ENCODE peak calls at places on chromosomes 12 and 14, in six cellular contexts. Y, I, N, V, C and Z are unnamed samples.

GRCh38 chr14:59688224-59689170 is 111.9 kb upstream of the CCDC175 start:
- DNase-seq in Y (peak), I (no peak), N (peak), V (peak), C (peak), Z (peak)

GRCh38 chr12:85310456-85311076 is 30.5 kb downstream of the ALX1 start:
- DNase-seq in Y (peak), I (no peak), N (peak), V (peak), C (no peak), Z (no peak)

GRCh38 chr12:113208041-113208934 is 13.0 kb upstream of the TPCN1 start:
- DNase-seq in Y (peak), I (no peak), N (peak), V (no peak), C (no peak), Z (no peak)

GRCh38 chr12:52264435-52264825 is 10.0 kb upstream of the KRT86 start:
- DNase-seq in Y (no peak), I (no peak), N (no peak), V (no peak), C (no peak), Z (no peak)

GRCh38 chr14:53947452-53948180 is 9.0 kb downstream of the BMP4 start:
- DNase-seq in Y (no peak), I (no peak), N (peak), V (no peak), C (no peak), Z (no peak)

GRCh38 chr12:112350593-112351592 is 31.3 kb downstream of the HECTD4 start:
- DNase-seq in Y (peak), I (no peak), N (no peak), V (no peak), C (no peak), Z (no peak)

GRCh38 chr14:54356172-54356571 is 40.6 kb upstream of the CDKN3 start:
- DNase-seq in Y (no peak), I (no peak), N (peak), V (peak), C (no peak), Z (no peak)

GRCh38 chr14:54848910-54849309 is 53.7 kb downstream of the GCH1 start:
- DNase-seq in Y (no peak), I (no peak), N (no peak), V (no peak), C (peak), Z (no peak)

GRCh38 chr14:51786227-51786626 is 74.2 kb upstream of the GNG2 start:
- DNase-seq in Y (no peak), I (no peak), N (no peak), V (no peak), C (no peak), Z (no peak)

GRCh38 chr14:74834682-74835392 is 41.1 kb downstream of the PROX2 start:
- DNase-seq in Y (no peak), I (no peak), N (peak), V (no peak), C (no peak), Z (no peak)

GRCh38 chr14:34833545-34834523 is 41.3 kb downstream of the BAZ1A start:
- DNase-seq in Y (no peak), I (no peak), N (no peak), V (no peak), C (no peak), Z (no peak)

GRCh38 chr12:102954143-102954542 is 3.3 kb upstream of the ASCL1 start:
- DNase-seq in Y (no peak), I (no peak), N (no peak), V (no peak), C (no peak), Z (no peak)

GRCh38 chr12:102950950-102951490 is 6.5 kb upstream of the ASCL1 start:
- DNase-seq in Y (no peak), I (no peak), N (no peak), V (no peak), C (peak), Z (no peak)

GRCh38 chr12:102953221-102953620 is 4.3 kb upstream of the ASCL1 start:
- DNase-seq in Y (no peak), I (no peak), N (no peak), V (no peak), C (no peak), Z (no peak)

GRCh38 chr12:102948941-102949352 is 8.5 kb upstream of the ASCL1 start:
- DNase-seq in Y (peak), I (no peak), N (peak), V (peak), C (peak), Z (peak)

GRCh38 chr12:102950107-102950949 is 7.1 kb upstream of the ASCL1 start:
- DNase-seq in Y (no peak), I (no peak), N (no peak), V (no peak), C (peak), Z (peak)
- TF ChIP-seq CTCF in Y (no peak), I (no peak), N (no peak), V (no peak), C (peak), Z (peak)

GRCh38 chr12:44526655-44527199 is 349.4 kb downstream of the NELL2 start:
- DNase-seq in Y (no peak), I (no peak), N (no peak), V (no peak), C (no peak), Z (no peak)
- TF ChIP-seq CTCF in Y (no peak), I (no peak), N (no peak), V (peak), C (peak), Z (peak)

DNA sequence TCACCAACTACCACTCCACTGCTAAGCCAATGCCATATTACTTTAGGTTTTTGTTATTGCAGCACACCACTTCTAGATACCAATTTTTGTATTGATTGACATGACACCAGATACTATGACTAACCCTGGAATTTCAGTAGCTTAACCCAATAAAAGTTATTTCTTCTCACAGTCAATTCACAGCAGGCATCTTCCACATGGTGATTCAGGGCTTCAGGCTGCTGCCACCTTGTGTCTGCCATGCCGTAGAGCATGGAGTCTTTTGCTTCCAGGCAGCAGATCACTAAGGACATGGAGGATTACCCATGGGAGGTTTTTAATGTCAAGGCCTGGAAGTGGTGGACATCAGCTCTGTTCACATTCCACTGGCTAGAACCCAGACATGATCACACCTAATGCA is 56.4 kb upstream of the LTA4H start:
- DNase-seq in Y (no peak), I (no peak), N (no peak), V (peak), C (no peak), Z (no peak)
- TF ChIP-seq CTCF in Y (no peak), I (no peak), N (peak), V (peak), C (peak), Z (no peak)

GRCh38 chr12:120620624-120621023 is 19.8 kb upstream of the CABP1 start:
- DNase-seq in Y (no peak), I (no peak), N (no peak), V (peak), C (no peak), Z (no peak)
- TF ChIP-seq CTCF in Y (no peak), I (no peak), N (no peak), V (no peak), C (no peak), Z (no peak)

DNA sequence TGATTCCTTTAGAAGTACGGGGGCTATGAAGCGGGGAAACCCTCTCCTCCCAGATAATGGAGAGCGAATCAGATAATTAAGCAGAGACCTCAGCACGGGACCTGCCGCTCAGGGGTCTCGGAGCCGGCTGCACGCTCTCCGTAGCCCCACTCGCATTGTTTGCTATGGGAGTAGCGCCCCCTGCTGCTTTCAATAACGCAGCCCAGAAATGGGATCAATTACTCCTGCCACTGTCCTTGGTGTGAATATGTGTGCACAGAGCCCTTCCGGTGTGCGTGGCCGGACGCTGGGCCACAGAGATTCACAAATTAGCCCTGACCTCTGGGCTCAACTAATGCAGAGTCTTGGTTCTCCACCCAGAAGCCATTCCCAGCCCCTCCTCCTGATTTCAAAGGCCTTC is 76.4 kb upstream of the TMEM132C start:
- DNase-seq in Y (no peak), I (no peak), N (no peak), V (peak), C (peak), Z (no peak)
- TF ChIP-seq CTCF in Y (no peak), I (no peak), N (no peak), V (peak), C (peak), Z (no peak)

GRCh38 chr12:55937956-55938355 is 7.0 kb downstream of the DGKA start:
- DNase-seq in Y (peak), I (no peak), N (no peak), V (peak), C (no peak), Z (no peak)

GRCh38 chr12:55934773-55935172 is 3.8 kb downstream of the DGKA start:
- DNase-seq in Y (no peak), I (no peak), N (no peak), V (no peak), C (no peak), Z (no peak)

GRCh38 chr12:55934343-55934742 is 3.4 kb downstream of the DGKA start:
- DNase-seq in Y (peak), I (no peak), N (no peak), V (no peak), C (no peak), Z (no peak)

GRCh38 chr12:55933799-55934174 is 2.8 kb downstream of the DGKA start:
- DNase-seq in Y (no peak), I (no peak), N (no peak), V (no peak), C (no peak), Z (no peak)

DNA sequence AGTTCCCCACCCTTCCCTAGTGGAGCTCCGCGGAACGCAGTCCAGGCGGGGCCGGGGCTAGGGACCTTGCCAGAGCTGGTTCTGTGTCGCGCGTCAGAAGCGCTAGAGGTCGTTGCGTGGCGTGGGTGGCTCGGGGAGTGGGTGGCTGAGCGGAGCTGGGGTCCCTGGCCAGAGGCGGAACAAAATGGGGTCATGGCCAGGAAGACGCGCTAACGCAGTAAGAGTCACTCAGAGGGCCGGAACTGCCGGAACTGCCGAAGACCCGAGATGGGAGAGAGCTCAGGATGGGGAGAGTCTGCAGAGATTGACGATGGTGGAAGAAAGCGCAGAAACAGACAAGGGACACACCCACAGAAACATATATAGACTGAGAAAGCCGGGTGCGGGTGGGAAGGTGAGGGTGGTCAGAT is 4.8 kb downstream of the DGKA start:
- DNase-seq in Y (no peak), I (no peak), N (no peak), V (no peak), C (no peak), Z (no peak)
- TF ChIP-seq CTCF in Y (no peak), I (no peak), N (no peak), V (no peak), C (no peak), Z (no peak)

GRCh38 chr12:103839893-103840292 is 1.1 kb downstream of the NT5DC3 start:
- DNase-seq in Y (no peak), I (no peak), N (no peak), V (no peak), C (no peak), Z (no peak)

GRCh38 chr12:103839103-103839502 is 1.9 kb downstream of the NT5DC3 start:
- DNase-seq in Y (no peak), I (no peak), N (no peak), V (peak), C (no peak), Z (no peak)

GRCh38 chr12:103840399-103840880 is 594 bp downstream of the NT5DC3 start:
- DNase-seq in Y (no peak), I (no peak), N (peak), V (peak), C (no peak), Z (peak)

GRCh38 chr12:103841690-103842584 is 903 bp upstream of the NT5DC3 start:
- DNase-seq in Y (peak), I (peak), N (peak), V (peak), C (no peak), Z (peak)

GRCh38 chr12:103840881-103841689 is at the start of gene NT5DC3:
- DNase-seq in Y (peak), I (peak), N (peak), V (peak), C (peak), Z (peak)
- TF ChIP-seq CTCF in Y (no peak), I (no peak), N (no peak), V (no peak), C (no peak), Z (no peak)

DNA sequence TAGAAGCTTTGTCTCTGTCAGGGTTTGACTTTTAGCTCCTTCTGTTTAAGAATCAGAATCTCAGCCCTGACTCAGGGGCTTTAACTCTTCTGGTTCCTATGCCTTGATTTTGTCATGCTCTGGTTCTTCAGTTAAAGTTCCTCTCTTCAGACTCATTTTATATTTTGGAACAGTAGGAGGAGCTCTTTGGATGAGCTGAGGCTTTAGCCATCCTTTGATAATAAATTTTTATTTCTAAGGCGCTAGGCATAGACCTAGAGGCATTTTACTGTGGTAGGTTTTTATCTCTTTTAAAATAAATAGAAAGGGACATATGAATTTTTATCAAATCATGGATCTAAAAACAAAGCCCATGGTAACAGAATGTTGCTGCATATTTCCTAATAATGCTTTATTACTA is 51.7 kb downstream of the ATP23 start:
- DNase-seq in Y (peak), I (no peak), N (peak), V (no peak), C (no peak), Z (no peak)
- TF ChIP-seq CTCF in Y (peak), I (no peak), N (peak), V (no peak), C (peak), Z (no peak)

GRCh38 chr12:68591716-68592437 is 18.8 kb upstream of the RAP1B start:
- DNase-seq in Y (no peak), I (no peak), N (no peak), V (no peak), C (no peak), Z (no peak)

DNA sequence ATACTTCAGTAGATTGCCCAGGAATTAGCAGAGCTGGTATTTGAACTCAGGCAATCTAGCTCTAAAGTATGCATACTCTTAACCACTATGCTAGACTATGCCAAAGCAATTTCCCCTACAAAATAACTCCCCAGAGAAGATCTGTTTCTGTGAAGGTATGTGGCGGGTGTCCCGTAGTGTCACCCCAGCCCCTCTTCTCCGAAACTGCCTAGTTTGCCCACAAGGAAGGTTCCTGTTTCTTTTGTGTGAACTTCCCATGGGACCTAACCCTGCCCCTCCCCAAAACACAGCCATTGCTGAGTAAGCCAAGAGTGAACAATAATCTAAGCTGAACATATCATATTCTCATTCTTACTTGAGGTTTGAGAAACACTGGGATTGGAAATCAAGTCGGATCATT is 15.5 kb upstream of the RAP1B start:
- DNase-seq in Y (no peak), I (no peak), N (no peak), V (no peak), C (no peak), Z (no peak)
- TF ChIP-seq CTCF in Y (no peak), I (no peak), N (no peak), V (no peak), C (no peak), Z (no peak)